ENCODE peak calls at places on chromosomes 13 and 19, in ten cellular contexts. M is EH; G is stimulated activated CD4-positive, alpha-beta T cell treated with anti-CD3 and anti-CD28 coated beads, Interleukin-1b, Interleukin-23, amount 100 ng/mL, for 48 hours; I is NCI-H748 treated with DMSO at 0.1 percent for 48 hours; F is T-helper 17 cell; Y is stimulated activated naive B cell treated with anti-CD40 and anti-IgM and Interleukin-4, amounts not matched to agents 10 μg/mL and 1 μg/mL and 100 μg/mL, for 72 hours; W is aorta; E is occipital lobe; L is stimulated activated CD8-positive, alpha-beta memory T cell treated with anti-CD3 and anti-CD28 coated beads, Interleukin-2, amount 100 ng/mL, for 1 hour; V is AG08395. Z is an unnamed sample.

GRCh38 chr19:33502991-33503790 is 18.4 kb downstream of the PEPD start:
- DNase-seq in G (no peak), W (peak; percentile 26), I (no peak), M (no peak), E (no peak), F (no peak), L (no peak), V (no peak), Y (no peak), Z (no peak)

GRCh38 chr19:10643166-10643967 is 10.8 kb upstream of the ILF3 start:
- DNase-seq in W (no peak), M (no peak), E (no peak), F (no peak), G (no peak), I (no peak), Y (no peak), L (no peak), V (no peak), Z (no peak)

GRCh38 chr13:74101436-74101835 is 32.8 kb downstream of the KLF12 start:
- DNase-seq in E (no peak), F (no peak), V (no peak), M (no peak), L (no peak), W (no peak), G (no peak), I (no peak), Y (no peak), Z (no peak)

GRCh38 chr13:54373211-54373610 is 1344.6 kb downstream of the OLFM4 start:
- DNase-seq in G (no peak), F (no peak), V (no peak), E (no peak), Y (no peak), L (no peak), W (no peak), M (no peak), I (peak; percentile 76), Z (no peak)

GRCh38 chr13:100044936-100045335 is 44.0 kb upstream of the PCCA start:
- DNase-seq in I (no peak), W (no peak), Y (no peak), V (no peak), G (no peak), E (no peak), F (no peak), L (no peak), M (no peak), Z (no peak)

GRCh38 chr13:93224545-93224944 is 2.1 kb upstream of the GPC6 start:
- DNase-seq in W (no peak), G (no peak), V (peak; percentile 40), E (no peak), I (no peak), L (no peak), Y (no peak), F (no peak), M (peak; percentile 90), Z (no peak)

GRCh38 chr13:94886191-94886590 is 173.8 kb upstream of the SOX21 start:
- DNase-seq in I (no peak), F (no peak), W (no peak), Y (no peak), V (peak; percentile 79), M (peak; percentile 96), L (no peak), G (no peak), E (no peak), Z (no peak)

GRCh38 chr19:4375620-4376228 is 24.6 kb downstream of the SH3GL1 start:
- DNase-seq in L (no peak), W (peak; percentile 72), F (no peak), E (peak; percentile 46), Y (peak; percentile 89), V (peak; percentile 62), I (no peak), M (peak; percentile 84), G (no peak), Z (no peak)

GRCh38 chr13:91045351-91046034 is 302.0 kb upstream of the MIR17HG start:
- DNase-seq in G (no peak), L (no peak), Y (no peak), F (no peak), E (no peak), V (no peak), M (no peak), W (no peak), I (no peak), Z (no peak)

GRCh38 chr13:59047546-59047945 is 1116.2 kb downstream of the DIAPH3 start:
- DNase-seq in V (no peak), M (no peak), F (no peak), G (no peak), W (no peak), E (no peak), Y (no peak), I (no peak), L (no peak), Z (no peak)

GRCh38 chr19:55882626-55883025 is 46.3 kb downstream of the NLRP4 start:
- DNase-seq in M (no peak), G (no peak), L (no peak), E (no peak), V (no peak), W (no peak), F (no peak), Y (no peak), I (no peak), Z (no peak)

GRCh38 chr19:49968279-49968922 is 7.4 kb upstream of the SIGLEC11 start:
- DNase-seq in E (no peak), Y (no peak), L (no peak), M (no peak), V (no peak), W (peak; percentile 46), G (no peak), I (no peak), F (no peak), Z (no peak)

GRCh38 chr13:27203854-27204253 is 32.2 kb upstream of the USP12 start:
- DNase-seq in Y (no peak), M (peak; percentile 26), E (no peak), G (no peak), L (no peak), F (no peak), V (no peak), I (no peak), W (no peak), Z (no peak)

GRCh38 chr13:97976551-97977375 is 23.3 kb downstream of the IPO5 start:
- DNase-seq in W (peak; percentile 47), L (no peak), V (peak; percentile 35), G (no peak), Y (no peak), E (no peak), I (peak; percentile 30), M (peak; percentile 29), F (no peak), Z (no peak)

GRCh38 chr19:11203194-11204075 is 6.1 kb upstream of the KANK2 start:
- DNase-seq in G (no peak), M (peak; percentile 98), L (no peak), E (peak; percentile 70), V (peak; percentile 94), Y (peak; percentile 21), I (no peak), F (peak; percentile 20), W (peak; percentile 91), Z (no peak)

GRCh38 chr13:47146991-47147783 is 250.3 kb upstream of the HTR2A start:
- DNase-seq in I (no peak), Y (peak; percentile 18), W (no peak), F (no peak), G (no peak), L (no peak), V (no peak), E (no peak), M (no peak), Z (no peak)

GRCh38 chr19:16327501-16327900 is 2.9 kb downstream of the KLF2 start:
- DNase-seq in G (no peak), L (no peak), W (no peak), F (no peak), I (no peak), Y (no peak), M (no peak), E (no peak), V (no peak), Z (no peak)

GRCh38 chr13:25493930-25494707 is 122.3 kb downstream of the ATP8A2 start:
- DNase-seq in W (no peak), L (no peak), G (no peak), F (no peak), E (no peak), Y (no peak), I (peak; percentile 65), V (no peak), M (no peak), Z (no peak)

GRCh38 chr13:28699246-28699645 is 19.5 kb downstream of the SLC46A3 start:
- DNase-seq in V (no peak), I (no peak), E (no peak), G (no peak), F (no peak), M (no peak), L (no peak), Y (no peak), W (no peak), Z (no peak)

GRCh38 chr13:79866436-79866835 is 385.5 kb downstream of the NDFIP2 start:
- DNase-seq in I (no peak), V (no peak), G (no peak), F (no peak), M (no peak), L (no peak), W (no peak), Y (no peak), E (no peak), Z (no peak)

GRCh38 chr19:1789282-1790020 is 22.6 kb downstream of the ATP8B3 start:
- DNase-seq in W (no peak), L (no peak), E (no peak), M (peak; percentile 12), F (no peak), Y (no peak), G (no peak), I (no peak), V (no peak), Z (no peak)

GRCh38 chr19:53432088-53432661 is 391 bp downstream of the ZNF761 start:
- DNase-seq in L (no peak), M (peak; percentile 56), W (peak; percentile 50), E (no peak), G (peak; percentile 5), I (no peak), F (peak; percentile 5), V (peak; percentile 4), Y (peak; percentile 2), Z (no peak)

GRCh38 chr19:343941-344624 is 513 bp downstream of the MIER2 start:
- DNase-seq in G (peak; percentile 12), M (peak; percentile 41), Y (no peak), I (no peak), W (peak; percentile 44), F (no peak), V (peak; percentile 63), E (no peak), L (peak; percentile 1), Z (no peak)

GRCh38 chr13:102678339-102679122 is 16.3 kb downstream of the METTL21C start:
- DNase-seq in L (no peak), W (no peak), G (no peak), F (no peak), V (no peak), Y (no peak), I (no peak), E (no peak), M (no peak), Z (no peak)

GRCh38 chr13:31699650-31700049 is 39.7 kb upstream of the RXFP2 start:
- DNase-seq in G (no peak), I (no peak), V (no peak), F (no peak), L (no peak), W (no peak), Y (no peak), M (peak; percentile 6), E (no peak), Z (no peak)

GRCh38 chr19:38676878-38677646 is 29.6 kb downstream of the ACTN4 start:
- DNase-seq in G (no peak), E (no peak), L (no peak), F (no peak), Y (no peak), V (no peak), I (no peak), W (peak; percentile 30), M (no peak), Z (no peak)

GRCh38 chr13:29428310-29428991 is 167.0 kb downstream of the SLC7A1 start:
- DNase-seq in M (peak; percentile 26), W (peak; percentile 53), Y (no peak), I (peak; percentile 68), G (no peak), E (peak; percentile 56), F (no peak), L (no peak), V (peak; percentile 57), Z (peak; percentile 48)

GRCh38 chr19:14432817-14433453 is at the start of gene PKN1:
- DNase-seq in F (peak; percentile 34), M (peak; percentile 56), G (peak; percentile 48), L (no peak), I (no peak), W (no peak), Y (peak; percentile 54), V (peak; percentile 80), E (no peak), Z (peak; percentile 55)

Z was measured in NCI-H510A.